ENCODE peak calls at places on chromosomes 4 and X, in ten cellular contexts. One of them, this sample, is unnamed. For H3K9me3, the result is how much of the 10 kb centered on the place peaks cover.

GRCh38 chrX:80174925-80175574 is 160.5 kb downstream of the TBX22 start:
- DNase-seq in GM23248: no peak
- DNase-seq in PC-3: peak
- DNase-seq in HepG2: no peak
- DNase-seq in endothelial cell of umbilical vein: no peak
- DNase-seq in A549: no peak
- DNase-seq in fibroblast of lung: no peak
- DNase-seq in hepatocyte: peak
- DNase-seq in OCI-LY7: no peak
- DNase-seq in neural progenitor cell: no peak
- DNase-seq in this sample: no peak

GRCh38 chr4:15910150-15910945 is 28.2 kb downstream of the FGFBP1 start:
- DNase-seq in fibroblast of lung: no peak
- DNase-seq in neural progenitor cell: no peak
- DNase-seq in GM23248: no peak
- DNase-seq in PC-3: no peak
- DNase-seq in HepG2: no peak
- DNase-seq in hepatocyte: no peak
- DNase-seq in A549: no peak
- DNase-seq in OCI-LY7: no peak
- DNase-seq in endothelial cell of umbilical vein: no peak
- DNase-seq in this sample: no peak

GRCh38 chr4:8340721-8341680 is 71.4 kb downstream of the HTRA3 start:
- DNase-seq in hepatocyte: no peak
- DNase-seq in PC-3: no peak
- DNase-seq in HepG2: no peak
- DNase-seq in OCI-LY7: no peak
- DNase-seq in A549: no peak
- DNase-seq in neural progenitor cell: no peak
- DNase-seq in fibroblast of lung: peak
- DNase-seq in GM23248: no peak
- DNase-seq in endothelial cell of umbilical vein: no peak
- DNase-seq in this sample: no peak

GRCh38 chr4:152935138-152935537 is 985 bp upstream of the FHDC1 start:
- DNase-seq in HepG2: no peak
- DNase-seq in OCI-LY7: no peak
- DNase-seq in GM23248: no peak
- DNase-seq in A549: peak
- DNase-seq in endothelial cell of umbilical vein: no peak
- DNase-seq in fibroblast of lung: no peak
- DNase-seq in hepatocyte: peak
- DNase-seq in neural progenitor cell: peak
- DNase-seq in PC-3: peak
- DNase-seq in this sample: no peak

GRCh38 chr4:79297479-79297878 is 28.4 kb downstream of the NAA11 start:
- DNase-seq in neural progenitor cell: no peak
- DNase-seq in PC-3: no peak
- DNase-seq in HepG2: no peak
- DNase-seq in fibroblast of lung: no peak
- DNase-seq in endothelial cell of umbilical vein: no peak
- DNase-seq in OCI-LY7: no peak
- DNase-seq in GM23248: no peak
- DNase-seq in hepatocyte: no peak
- DNase-seq in A549: no peak
- DNase-seq in this sample: no peak

GRCh38 chr4:40998680-40999358 is 215.5 kb downstream of the APBB2 start:
- DNase-seq in A549: peak
- DNase-seq in GM23248: peak
- DNase-seq in PC-3: peak
- DNase-seq in neural progenitor cell: no peak
- DNase-seq in fibroblast of lung: peak
- DNase-seq in hepatocyte: peak
- DNase-seq in HepG2: no peak
- DNase-seq in endothelial cell of umbilical vein: peak
- DNase-seq in OCI-LY7: peak
- DNase-seq in this sample: peak

GRCh38 chrX:56281789-56282188 is 49.6 kb downstream of the KLF8 start:
- DNase-seq in hepatocyte: peak
- DNase-seq in neural progenitor cell: peak
- DNase-seq in PC-3: peak
- DNase-seq in fibroblast of lung: peak
- DNase-seq in endothelial cell of umbilical vein: peak
- DNase-seq in HepG2: peak
- DNase-seq in GM23248: peak
- DNase-seq in A549: peak
- DNase-seq in OCI-LY7: peak
- DNase-seq in this sample: no peak

GRCh38 chr4:54568184-54568583 is 89.6 kb upstream of the KIT start:
- DNase-seq in fibroblast of lung: peak
- DNase-seq in neural progenitor cell: no peak
- DNase-seq in OCI-LY7: no peak
- DNase-seq in A549: no peak
- DNase-seq in GM23248: peak
- DNase-seq in endothelial cell of umbilical vein: no peak
- DNase-seq in hepatocyte: no peak
- DNase-seq in HepG2: no peak
- DNase-seq in PC-3: peak
- DNase-seq in this sample: peak

GRCh38 chr4:4384837-4385236 is 2.1 kb upstream of the NSG1 start:
- DNase-seq in HepG2: peak
- DNase-seq in OCI-LY7: peak
- DNase-seq in hepatocyte: no peak
- DNase-seq in A549: peak
- DNase-seq in fibroblast of lung: no peak
- DNase-seq in neural progenitor cell: peak
- DNase-seq in GM23248: peak
- DNase-seq in endothelial cell of umbilical vein: no peak
- DNase-seq in PC-3: peak
- DNase-seq in this sample: no peak

GRCh38 chr4:40301592-40301991 is 33.5 kb upstream of the CHRNA9 start:
- DNase-seq in fibroblast of lung: no peak
- DNase-seq in OCI-LY7: peak
- DNase-seq in GM23248: no peak
- DNase-seq in PC-3: no peak
- DNase-seq in hepatocyte: no peak
- DNase-seq in endothelial cell of umbilical vein: no peak
- DNase-seq in neural progenitor cell: no peak
- DNase-seq in HepG2: no peak
- DNase-seq in A549: no peak
- DNase-seq in this sample: no peak

GRCh38 chr4:111773858-111774257 is 371.4 kb upstream of the FAM241A start:
- DNase-seq in fibroblast of lung: no peak
- DNase-seq in GM23248: peak
- DNase-seq in hepatocyte: peak
- DNase-seq in neural progenitor cell: no peak
- DNase-seq in HepG2: no peak
- DNase-seq in OCI-LY7: no peak
- DNase-seq in PC-3: no peak
- DNase-seq in endothelial cell of umbilical vein: no peak
- DNase-seq in A549: no peak
- DNase-seq in this sample: no peak

GRCh38 chrX:105752334-105752733 is 70.0 kb upstream of the NRK start:
- DNase-seq in fibroblast of lung: no peak
- DNase-seq in hepatocyte: no peak
- DNase-seq in OCI-LY7: no peak
- DNase-seq in HepG2: no peak
- DNase-seq in endothelial cell of umbilical vein: no peak
- DNase-seq in GM23248: no peak
- DNase-seq in PC-3: no peak
- DNase-seq in neural progenitor cell: peak
- DNase-seq in A549: peak
- DNase-seq in this sample: no peak

GRCh38 chr4:165440415-165440882 is 61.6 kb downstream of the CPE start:
- DNase-seq in HepG2: peak
- DNase-seq in neural progenitor cell: no peak
- DNase-seq in PC-3: peak
- DNase-seq in GM23248: peak
- DNase-seq in fibroblast of lung: peak
- DNase-seq in endothelial cell of umbilical vein: peak
- DNase-seq in A549: peak
- DNase-seq in hepatocyte: peak
- DNase-seq in OCI-LY7: no peak
- DNase-seq in this sample: peak

GRCh38 chr4:168534535-168534934 is 37.7 kb downstream of the PALLD start:
- DNase-seq in HepG2: no peak
- DNase-seq in GM23248: no peak
- DNase-seq in A549: no peak
- DNase-seq in endothelial cell of umbilical vein: no peak
- DNase-seq in neural progenitor cell: no peak
- DNase-seq in hepatocyte: no peak
- DNase-seq in fibroblast of lung: no peak
- DNase-seq in PC-3: no peak
- DNase-seq in OCI-LY7: no peak
- DNase-seq in this sample: no peak

GRCh38 chr4:168537086-168537485 is 40.2 kb downstream of the PALLD start:
- DNase-seq in endothelial cell of umbilical vein: no peak
- DNase-seq in neural progenitor cell: no peak
- DNase-seq in hepatocyte: no peak
- DNase-seq in HepG2: no peak
- DNase-seq in GM23248: no peak
- DNase-seq in A549: no peak
- DNase-seq in OCI-LY7: no peak
- DNase-seq in fibroblast of lung: no peak
- DNase-seq in PC-3: peak
- DNase-seq in this sample: no peak

GRCh38 chr4:168537556-168537955 is 40.7 kb downstream of the PALLD start:
- DNase-seq in hepatocyte: no peak
- DNase-seq in neural progenitor cell: no peak
- DNase-seq in A549: no peak
- DNase-seq in HepG2: no peak
- DNase-seq in OCI-LY7: no peak
- DNase-seq in GM23248: peak
- DNase-seq in endothelial cell of umbilical vein: no peak
- DNase-seq in fibroblast of lung: no peak
- DNase-seq in PC-3: peak
- DNase-seq in this sample: peak

GRCh38 chr4:168536448-168536847 is 39.6 kb downstream of the PALLD start:
- DNase-seq in OCI-LY7: no peak
- DNase-seq in A549: no peak
- DNase-seq in hepatocyte: no peak
- DNase-seq in HepG2: no peak
- DNase-seq in fibroblast of lung: no peak
- DNase-seq in endothelial cell of umbilical vein: no peak
- DNase-seq in neural progenitor cell: no peak
- DNase-seq in GM23248: no peak
- DNase-seq in PC-3: no peak
- DNase-seq in this sample: no peak

GRCh38 chr4:168535689-168536088 is 38.8 kb downstream of the PALLD start:
- DNase-seq in OCI-LY7: no peak
- DNase-seq in endothelial cell of umbilical vein: no peak
- DNase-seq in HepG2: no peak
- DNase-seq in fibroblast of lung: no peak
- DNase-seq in PC-3: no peak
- DNase-seq in neural progenitor cell: no peak
- DNase-seq in A549: no peak
- DNase-seq in hepatocyte: no peak
- DNase-seq in GM23248: no peak
- DNase-seq in this sample: no peak
- H3K4me2 ChIP-seq in OCI-LY7: no peak
- H3K4me2 ChIP-seq in endothelial cell of umbilical vein: no peak
- H3K4me2 ChIP-seq in HepG2: no peak
- H3K4me2 ChIP-seq in fibroblast of lung: no peak
- H3K4me2 ChIP-seq in PC-3: no peak
- H3K4me2 ChIP-seq in neural progenitor cell: no peak
- H3K4me2 ChIP-seq in A549: peak
- H3K4me2 ChIP-seq in hepatocyte: no peak
- H3K4me2 ChIP-seq in GM23248: peak
- H3K4me2 ChIP-seq in this sample: no peak

GRCh38 chr4:102478186-102478585 is 23.0 kb upstream of the NFKB1 start:
- DNase-seq in GM23248: no peak
- DNase-seq in HepG2: peak
- DNase-seq in endothelial cell of umbilical vein: no peak
- DNase-seq in fibroblast of lung: no peak
- DNase-seq in neural progenitor cell: no peak
- DNase-seq in A549: no peak
- DNase-seq in hepatocyte: no peak
- DNase-seq in OCI-LY7: no peak
- DNase-seq in PC-3: no peak
- DNase-seq in this sample: no peak

GRCh38 chr4:102477657-102478056 is 23.5 kb upstream of the NFKB1 start:
- DNase-seq in HepG2: no peak
- DNase-seq in neural progenitor cell: no peak
- DNase-seq in OCI-LY7: no peak
- DNase-seq in hepatocyte: no peak
- DNase-seq in fibroblast of lung: no peak
- DNase-seq in endothelial cell of umbilical vein: no peak
- DNase-seq in A549: no peak
- DNase-seq in GM23248: peak
- DNase-seq in PC-3: peak
- DNase-seq in this sample: no peak

GRCh38 chr4:102483120-102483519 is 18.0 kb upstream of the NFKB1 start:
- DNase-seq in PC-3: no peak
- DNase-seq in hepatocyte: no peak
- DNase-seq in fibroblast of lung: no peak
- DNase-seq in OCI-LY7: no peak
- DNase-seq in neural progenitor cell: no peak
- DNase-seq in A549: no peak
- DNase-seq in GM23248: no peak
- DNase-seq in endothelial cell of umbilical vein: no peak
- DNase-seq in HepG2: no peak
- DNase-seq in this sample: no peak
- H3K9me3 ChIP-seq in PC-3: under half
- H3K9me3 ChIP-seq in hepatocyte: under half
- H3K9me3 ChIP-seq in fibroblast of lung: under half
- H3K9me3 ChIP-seq in OCI-LY7: under half
- H3K9me3 ChIP-seq in neural progenitor cell: under half
- H3K9me3 ChIP-seq in A549: under half
- H3K9me3 ChIP-seq in GM23248: under half
- H3K9me3 ChIP-seq in endothelial cell of umbilical vein: under half
- H3K9me3 ChIP-seq in HepG2: under half
- H3K9me3 ChIP-seq in this sample: under half

GRCh38 chrX:129980043-129980442 is 2.4 kb upstream of the BCORL1 start:
- DNase-seq in A549: no peak
- DNase-seq in OCI-LY7: no peak
- DNase-seq in endothelial cell of umbilical vein: no peak
- DNase-seq in fibroblast of lung: no peak
- DNase-seq in hepatocyte: peak
- DNase-seq in HepG2: no peak
- DNase-seq in GM23248: peak
- DNase-seq in PC-3: no peak
- DNase-seq in neural progenitor cell: peak
- DNase-seq in this sample: no peak
- H3K4me2 ChIP-seq in A549: no peak
- H3K4me2 ChIP-seq in OCI-LY7: peak
- H3K4me2 ChIP-seq in endothelial cell of umbilical vein: no peak
- H3K4me2 ChIP-seq in fibroblast of lung: no peak
- H3K4me2 ChIP-seq in hepatocyte: peak
- H3K4me2 ChIP-seq in HepG2: peak
- H3K4me2 ChIP-seq in GM23248: peak
- H3K4me2 ChIP-seq in PC-3: no peak
- H3K4me2 ChIP-seq in neural progenitor cell: peak
- H3K4me2 ChIP-seq in this sample: no peak

DNA sequence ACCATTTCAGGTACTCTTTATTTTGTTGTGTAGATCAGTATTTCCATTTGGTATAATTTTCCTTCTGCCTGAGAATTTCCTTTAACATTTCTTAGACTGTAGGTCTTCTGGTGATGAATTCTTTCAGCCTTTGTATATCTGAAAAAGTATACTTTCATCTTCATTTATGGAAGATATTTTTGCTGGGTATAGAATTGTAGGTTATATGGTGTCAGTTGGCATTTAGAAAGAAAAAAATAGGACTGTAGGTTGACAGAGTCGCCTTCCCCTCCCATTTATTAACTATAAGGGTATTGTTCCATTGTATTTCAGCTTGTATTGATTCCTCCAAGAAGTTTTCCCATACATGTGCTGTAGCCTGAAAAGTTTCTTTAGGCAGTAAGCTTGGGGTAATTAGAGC is 71.9 kb downstream of the KDM6A start:
- DNase-seq in PC-3: no peak
- DNase-seq in endothelial cell of umbilical vein: no peak
- DNase-seq in A549: no peak
- DNase-seq in OCI-LY7: no peak
- DNase-seq in HepG2: no peak
- DNase-seq in hepatocyte: no peak
- DNase-seq in fibroblast of lung: no peak
- DNase-seq in GM23248: no peak
- DNase-seq in neural progenitor cell: no peak
- DNase-seq in this sample: no peak
- H3K9me3 ChIP-seq in PC-3: under half
- H3K9me3 ChIP-seq in endothelial cell of umbilical vein: under half
- H3K9me3 ChIP-seq in A549: under half
- H3K9me3 ChIP-seq in OCI-LY7: under half
- H3K9me3 ChIP-seq in HepG2: under half
- H3K9me3 ChIP-seq in hepatocyte: under half
- H3K9me3 ChIP-seq in fibroblast of lung: under half
- H3K9me3 ChIP-seq in GM23248: under half
- H3K9me3 ChIP-seq in neural progenitor cell: under half
- H3K9me3 ChIP-seq in this sample: under half